ENCODE peak calls at places on chromosome X, in nine cellular contexts. A is NB4, M is omental fat pad, U is pancreas, C is heart right ventricle, F is psoas muscle, Z is ovary, W is esophagus muscularis mucosa, V is adrenal gland. T is an unnamed sample.

GRCh38 chrX:78619829-78620228 is 39.3 kb downstream of the RTL3 start:
- DNase-seq in M (no peak), F (no peak), U (no peak), V (no peak), Z (no peak), C (peak), A (no peak), W (no peak), T (peak)

GRCh38 chrX:153319295-153319694 is 2.3 kb downstream of the PNMA6F start:
- DNase-seq in W (no peak), V (no peak), Z (no peak), A (no peak), M (no peak), C (no peak), F (no peak), U (peak), T (no peak)

GRCh38 chrX:48021026-48021900 is 14.5 kb downstream of the SPACA5 start:
- DNase-seq in V (peak), W (no peak), F (peak), Z (peak), U (no peak), C (peak), M (no peak), A (peak), T (peak)

GRCh38 chrX:2321411-2321810 is 179.4 kb downstream of the DHRSX start:
- DNase-seq in W (no peak), F (no peak), Z (no peak), M (no peak), A (no peak), U (no peak), C (no peak), V (no peak), T (no peak)

GRCh38 chrX:133188631-133189030 is 29.5 kb downstream of the TFDP3 start:
- DNase-seq in F (no peak), C (no peak), M (no peak), W (no peak), Z (no peak), A (no peak), U (no peak), V (no peak), T (no peak)

GRCh38 chrX:113651306-113651705 is 810.7 kb upstream of the AMOT start:
- DNase-seq in V (no peak), Z (no peak), A (no peak), F (no peak), U (no peak), W (no peak), M (no peak), C (no peak), T (no peak)

GRCh38 chrX:10166731-10167149 is 10.0 kb downstream of the CLCN4 start:
- DNase-seq in V (no peak), Z (no peak), W (no peak), M (no peak), A (peak), C (no peak), F (no peak), U (no peak), T (no peak)

GRCh38 chrX:101347859-101348451 is 587 bp downstream of the TIMM8A start:
- DNase-seq in W (no peak), U (no peak), V (peak), A (peak), Z (no peak), F (no peak), C (no peak), M (no peak), T (no peak)

GRCh38 chrX:130975947-130976346 is 72.9 kb upstream of the ENOX2 start:
- DNase-seq in M (no peak), A (peak), C (no peak), V (peak), Z (no peak), F (no peak), W (no peak), U (no peak), T (peak)

GRCh38 chrX:68428431-68428830 is 4.9 kb downstream of the OPHN1 start:
- DNase-seq in M (no peak), F (no peak), C (no peak), V (no peak), W (no peak), A (no peak), Z (no peak), U (no peak), T (no peak)

DNA sequence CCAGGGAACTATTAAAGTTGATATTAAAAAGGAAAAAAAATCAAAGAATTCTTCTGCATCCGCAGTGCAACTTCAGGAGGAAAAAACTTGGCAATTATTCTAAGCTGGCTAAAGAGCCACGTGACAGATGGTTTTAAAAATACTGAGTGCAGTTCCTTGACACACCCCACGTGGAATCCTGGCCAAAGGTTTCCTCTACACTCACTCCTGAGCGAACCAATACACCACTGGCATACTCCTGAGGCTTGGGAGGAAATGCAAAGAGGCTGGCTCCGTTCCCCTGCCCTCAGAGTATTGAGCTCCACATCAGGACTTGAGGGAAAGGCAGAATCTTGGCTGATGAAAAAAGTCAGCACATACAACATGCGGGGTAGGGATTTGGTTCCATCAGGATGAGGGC is 133.8 kb upstream of the ATP6AP2 start:
- DNase-seq in M (no peak), F (no peak), Z (no peak), C (no peak), U (no peak), W (no peak), A (no peak), V (no peak), T (peak)
- TF ChIP-seq CTCF in M (no peak), F (no peak), Z (no peak), C (no peak), U (no peak), W (no peak), A (no peak), V (no peak), T (no peak)

GRCh38 chrX:43953218-43953617 is 20.0 kb downstream of the NDP start:
- DNase-seq in C (no peak), A (no peak), F (no peak), W (no peak), Z (no peak), U (no peak), V (no peak), M (no peak), T (no peak)

GRCh38 chrX:43949669-43950068 is 23.5 kb downstream of the NDP start:
- DNase-seq in Z (no peak), C (peak), M (no peak), F (peak), U (peak), V (peak), W (no peak), A (no peak), T (peak)
- TF ChIP-seq CTCF in Z (peak), C (peak), M (no peak), F (peak), U (no peak), V (peak), W (peak), A (no peak), T (peak)

GRCh38 chrX:103626855-103627254 is 1.9 kb upstream of the TCEAL1 start:
- DNase-seq in C (no peak), A (no peak), V (no peak), W (no peak), Z (no peak), F (no peak), M (no peak), U (no peak), T (no peak)

GRCh38 chrX:103630171-103630511 is 1.4 kb downstream of the TCEAL1 start:
- DNase-seq in W (no peak), Z (no peak), C (no peak), A (no peak), F (no peak), U (no peak), M (no peak), V (no peak), T (no peak)

GRCh38 chrX:103631145-103631544 is 2.4 kb downstream of the TCEAL1 start:
- DNase-seq in W (no peak), C (no peak), A (no peak), Z (no peak), M (no peak), F (no peak), V (no peak), U (no peak), T (no peak)

GRCh38 chrX:103628386-103629290 is at the start of gene TCEAL1:
- DNase-seq in A (peak), M (peak), F (peak), W (peak), U (peak), C (peak), Z (peak), V (peak), T (peak)

DNA sequence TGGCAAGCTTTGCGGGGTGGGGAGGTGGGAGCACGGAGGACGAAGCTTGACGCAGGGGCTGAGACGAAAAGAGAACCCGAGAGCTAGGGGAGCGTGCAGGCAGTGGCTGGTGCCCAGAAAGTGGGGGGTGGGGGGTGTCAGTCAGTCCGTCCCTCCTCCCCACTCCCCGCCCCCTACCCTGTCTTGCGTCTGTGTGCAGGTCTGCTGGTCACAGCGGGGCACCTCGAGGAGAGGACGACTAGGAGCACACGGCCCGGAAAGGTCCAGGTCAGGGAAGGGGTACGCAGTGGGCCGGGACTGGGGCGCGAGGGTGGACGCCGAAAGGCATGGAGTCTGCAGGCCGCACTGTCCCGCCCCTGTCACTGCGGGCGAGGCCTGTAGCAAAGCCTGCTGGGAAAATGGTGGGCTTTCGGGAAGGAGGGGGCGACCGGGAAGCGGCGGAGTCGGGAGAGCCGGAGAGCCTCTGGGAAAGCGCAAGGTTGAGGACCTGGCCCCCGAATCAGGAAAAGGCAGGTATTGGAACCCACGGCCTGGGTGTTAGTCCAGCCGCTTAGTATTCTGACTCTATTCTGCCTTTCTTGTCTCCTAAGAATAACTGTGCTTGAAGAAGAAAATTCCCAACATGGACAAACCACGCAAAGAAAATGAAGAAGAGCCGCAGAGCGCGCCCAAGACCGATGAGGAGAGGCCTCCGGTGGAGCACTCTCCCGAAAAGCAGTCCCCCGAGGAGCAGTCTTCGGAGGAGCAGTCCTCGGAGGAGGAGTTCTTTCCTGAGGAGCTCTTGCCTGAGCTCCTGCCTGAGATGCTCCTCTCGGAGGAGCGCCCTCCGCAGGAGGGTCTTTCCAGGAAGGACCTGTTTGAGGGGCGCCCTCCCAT is 758 bp downstream of the TCEAL1 start:
- DNase-seq in V (peak), A (peak), M (no peak), Z (peak), F (peak), U (peak), W (no peak), C (peak), T (peak)
- TF ChIP-seq CTCF in V (no peak), A (no peak), M (no peak), Z (peak), F (peak), U (no peak), W (peak), C (peak), T (peak)

GRCh38 chrX:120242807-120243206 is 7.8 kb upstream of the ZBTB33 start:
- DNase-seq in F (no peak), V (no peak), U (no peak), Z (no peak), W (no peak), C (no peak), M (no peak), A (no peak), T (no peak)
- TF ChIP-seq CTCF in F (no peak), V (no peak), U (no peak), Z (no peak), W (no peak), C (no peak), M (no peak), A (no peak), T (no peak)

DNA sequence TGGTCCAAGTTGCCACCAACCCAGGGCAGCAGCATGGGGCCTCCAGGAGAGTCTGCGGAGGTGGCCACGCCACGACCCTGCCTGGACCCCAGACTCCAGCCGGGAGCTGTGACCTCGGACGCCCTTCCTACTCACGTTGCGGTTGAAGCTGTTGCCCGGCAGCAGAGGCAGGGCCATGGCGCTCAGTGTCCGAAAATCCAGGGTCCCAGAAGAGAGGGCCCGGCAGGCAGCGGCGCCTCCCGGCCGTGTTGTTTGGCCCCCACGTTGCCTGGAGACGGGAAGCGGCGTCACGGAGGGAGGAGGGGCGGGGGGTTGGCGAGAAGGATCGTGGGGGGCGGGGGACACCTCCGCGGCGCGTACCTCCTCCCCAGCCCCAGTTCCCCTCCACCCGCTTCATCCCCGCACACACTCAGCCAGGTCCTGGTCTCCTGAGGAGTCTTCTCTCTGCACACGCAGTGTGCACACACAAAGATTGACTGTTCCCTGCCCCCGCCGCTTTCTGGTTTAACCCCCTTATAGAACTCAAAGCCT is at the start of gene EFHC2:
- DNase-seq in U (peak), C (peak), W (no peak), F (peak), Z (peak), V (peak), M (no peak), A (peak), T (peak)
- TF ChIP-seq CTCF in U (no peak), C (no peak), W (no peak), F (no peak), Z (no peak), V (no peak), M (no peak), A (no peak), T (no peak)

DNA sequence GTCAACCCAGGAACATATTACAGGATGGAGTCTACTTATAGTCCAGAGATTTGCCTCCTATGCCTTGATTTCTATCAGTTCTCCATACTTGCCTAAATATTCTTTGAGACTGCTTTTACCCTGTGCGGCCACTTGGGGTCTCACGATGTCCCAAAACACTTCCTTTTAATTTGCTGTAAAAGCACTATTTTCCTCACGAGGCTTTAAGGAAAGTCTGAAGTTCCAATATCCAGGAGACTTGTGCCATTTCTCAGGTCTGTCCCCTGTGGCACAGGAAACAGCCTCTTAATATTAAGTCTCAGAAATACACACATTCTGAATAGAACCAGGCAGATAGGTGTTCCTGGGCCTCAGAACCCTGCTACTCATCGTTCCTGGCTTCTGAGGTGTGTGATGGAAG is 142.9 kb downstream of the TMEM164 start:
- DNase-seq in W (no peak), C (no peak), U (no peak), A (peak), M (no peak), F (no peak), Z (no peak), V (peak), T (no peak)
- TF ChIP-seq CTCF in W (peak), C (peak), U (peak), A (peak), M (no peak), F (peak), Z (peak), V (peak), T (peak)

GRCh38 chrX:66030505-66031317 is 9.2 kb downstream of the VSIG4 start:
- DNase-seq in F (no peak), U (no peak), Z (no peak), A (peak), V (no peak), W (no peak), M (no peak), C (no peak), T (peak)
- TF ChIP-seq CTCF in F (peak), U (no peak), Z (no peak), A (peak), V (peak), W (no peak), M (no peak), C (peak), T (no peak)